ENCODE peak calls at places on chromosomes 12 and 14, in four cellular contexts. F is GM12878, W is HepG2, H is K562. T is an unnamed sample.

GRCh38 chr12:121005346-121005815 is 10.9 kb downstream of the C12orf43 start:
- DNase-seq in W (peak; percentile 59), F (no peak), H (peak; percentile 58), T (peak; percentile 84)

GRCh38 chr12:65546528-65546927 is 268.0 kb downstream of the MSRB3 start:
- DNase-seq in F (no peak), W (no peak), H (no peak), T (no peak)

GRCh38 chr12:88062464-88062863 is 33.3 kb upstream of the C12orf50 start:
- DNase-seq in W (no peak), F (peak; percentile 30), H (no peak), T (no peak)

GRCh38 chr12:124390442-124391116 is 95.7 kb downstream of the RFLNA start:
- DNase-seq in W (no peak), F (peak; percentile 23), H (no peak), T (no peak)

GRCh38 chr14:60862283-60862682 is 118.6 kb downstream of the TRMT5 start:
- DNase-seq in H (no peak), W (no peak), F (no peak), T (no peak)

GRCh38 chr14:93520053-93520607 is 89.4 kb downstream of the UNC79 start:
- DNase-seq in W (no peak), H (no peak), F (no peak), T (no peak)

GRCh38 chr14:96413526-96413925 is 21.6 kb downstream of the AK7 start:
- DNase-seq in F (no peak), W (no peak), H (no peak), T (no peak)

GRCh38 chr14:36662543-36663403 is 1.1 kb downstream of the PAX9 start:
- DNase-seq in H (peak; percentile 14), F (no peak), W (no peak), T (peak; percentile 49)

GRCh38 chr12:52440821-52441319 is 6.7 kb upstream of the KRT75 start:
- DNase-seq in F (no peak), W (no peak), H (no peak), T (no peak)

GRCh38 chr12:112680993-112681392 is 110.6 kb upstream of the RPH3A start:
- DNase-seq in H (no peak), F (no peak), W (no peak), T (no peak)

GRCh38 chr12:132803883-132804282 is 24.8 kb downstream of the GOLGA3 start:
- DNase-seq in F (no peak), W (no peak), H (no peak), T (no peak)

GRCh38 chr14:60622920-60623263 is 26.4 kb downstream of the SIX1 start:
- DNase-seq in F (no peak), W (no peak), H (no peak), T (no peak)

GRCh38 chr14:89720741-89721315 is 233.7 kb downstream of the EFCAB11 start:
- DNase-seq in F (peak; percentile 50), W (no peak), H (no peak), T (no peak)

GRCh38 chr12:14614704-14615121 is 47.0 kb upstream of the PLBD1 start:
- DNase-seq in W (no peak), F (peak; percentile 87), H (no peak), T (no peak)

GRCh38 chr12:87469295-87469694 is 559.9 kb downstream of the C12orf50 start:
- DNase-seq in W (no peak), H (no peak), F (no peak), T (no peak)

GRCh38 chr14:100546051-100546443 is 41.2 kb downstream of the BEGAIN start:
- DNase-seq in H (peak; percentile 89), W (no peak), F (no peak), T (no peak)

GRCh38 chr12:26845057-26845666 is 12.2 kb upstream of the ITPR2 start:
- DNase-seq in F (no peak), W (peak; percentile 51), H (no peak), T (peak; percentile 67)

GRCh38 chr14:64234877-64235651 is 59.1 kb downstream of the ESR2 start:
- DNase-seq in F (no peak), W (no peak), H (no peak), T (no peak)

GRCh38 chr14:70957710-70958109 is 50.5 kb downstream of the PCNX1 start:
- DNase-seq in W (no peak), F (no peak), H (no peak), T (no peak)

GRCh38 chr14:70954068-70954467 is 46.8 kb downstream of the PCNX1 start:
- DNase-seq in F (no peak), W (no peak), H (no peak), T (no peak)

GRCh38 chr14:70956511-70956910 is 49.3 kb downstream of the PCNX1 start:
- DNase-seq in W (no peak), H (no peak), F (no peak), T (no peak)

GRCh38 chr14:70952485-70952884 is 45.2 kb downstream of the PCNX1 start:
- DNase-seq in W (no peak), F (no peak), H (no peak), T (no peak)

DNA sequence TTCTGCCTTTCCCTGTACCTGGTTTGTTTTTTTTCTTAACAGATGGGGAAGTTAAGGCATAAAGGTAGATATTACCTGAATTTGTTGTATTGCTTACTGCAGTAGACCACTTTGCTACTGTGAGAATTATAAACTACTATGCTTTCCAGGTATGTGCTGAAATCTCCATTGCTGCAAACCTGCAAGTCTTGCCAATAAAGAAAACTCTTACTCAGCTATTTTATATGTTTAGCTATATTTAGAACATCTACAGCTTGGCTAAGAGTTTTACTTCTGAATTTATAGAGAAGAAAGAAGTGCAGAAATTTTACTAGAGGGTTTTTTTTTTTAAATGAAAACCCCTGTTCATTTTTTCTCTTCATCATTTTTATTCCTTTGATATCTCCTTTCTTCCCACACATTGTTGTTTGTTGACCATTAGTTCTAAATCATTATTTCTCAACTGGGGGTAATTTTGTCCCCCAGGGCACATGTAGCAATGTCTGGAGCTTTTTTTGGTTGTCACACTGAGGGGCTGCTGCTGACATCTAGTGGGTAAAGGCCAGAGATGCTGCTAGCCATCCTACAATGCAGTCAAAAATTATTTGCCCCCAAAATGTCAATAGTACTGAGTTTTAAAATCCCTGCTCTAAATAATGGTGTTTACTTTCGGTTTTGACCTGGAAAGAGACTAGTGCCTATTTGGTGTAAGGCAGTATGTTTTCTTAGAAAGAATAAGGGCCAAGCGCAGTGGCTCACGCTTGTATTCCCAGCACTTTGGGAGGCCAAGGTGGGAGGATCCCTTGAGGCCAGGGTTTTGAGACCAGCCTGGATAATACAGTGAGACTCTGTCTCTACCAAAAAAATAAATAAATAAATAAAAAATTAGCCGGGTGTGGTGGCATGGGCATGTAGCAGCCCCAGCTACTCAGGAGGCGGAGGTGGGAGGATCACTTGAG is 48.6 kb downstream of the PCNX1 start:
- DNase-seq in W (peak; percentile 29), H (no peak), F (no peak), T (no peak)
- TF ChIP-seq MAX in W (no peak), H (no peak), F (no peak), T (no peak)

DNA sequence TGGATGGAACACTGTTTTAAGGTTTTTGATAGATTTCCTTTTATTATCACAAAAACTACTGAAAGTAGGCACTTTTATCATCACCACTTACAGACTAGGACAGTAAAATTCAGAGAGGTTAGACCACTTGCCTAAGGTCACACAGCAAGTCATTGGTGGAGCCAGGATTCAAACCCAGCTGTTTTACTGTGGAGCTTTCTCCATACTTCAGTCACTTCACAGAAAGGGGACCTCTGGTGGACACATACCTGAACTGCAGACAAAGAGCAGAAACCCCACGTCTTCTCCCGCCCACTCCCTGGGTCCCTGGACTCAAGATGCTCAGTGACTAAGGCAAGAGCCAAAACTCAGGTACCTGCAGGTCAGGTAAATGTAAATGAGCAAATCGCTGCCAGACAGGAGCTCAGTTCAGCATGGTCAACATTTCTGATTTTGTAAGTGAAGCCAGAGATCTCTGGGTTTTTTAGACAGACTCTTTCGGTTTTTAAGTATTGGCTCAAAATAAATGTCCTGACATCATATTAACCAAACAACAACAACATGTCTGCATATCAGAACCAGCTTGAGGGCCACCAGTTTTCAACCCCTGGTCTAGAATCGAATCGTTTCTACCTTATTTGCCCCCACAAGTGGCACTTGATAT is 111.0 kb downstream of the KSR2 start:
- DNase-seq in F (peak; percentile 25), W (peak; percentile 35), H (peak; percentile 72), T (peak; percentile 83)
- TF ChIP-seq SP1 in F (no peak), W (no peak), H (no peak), T (no peak)

DNA sequence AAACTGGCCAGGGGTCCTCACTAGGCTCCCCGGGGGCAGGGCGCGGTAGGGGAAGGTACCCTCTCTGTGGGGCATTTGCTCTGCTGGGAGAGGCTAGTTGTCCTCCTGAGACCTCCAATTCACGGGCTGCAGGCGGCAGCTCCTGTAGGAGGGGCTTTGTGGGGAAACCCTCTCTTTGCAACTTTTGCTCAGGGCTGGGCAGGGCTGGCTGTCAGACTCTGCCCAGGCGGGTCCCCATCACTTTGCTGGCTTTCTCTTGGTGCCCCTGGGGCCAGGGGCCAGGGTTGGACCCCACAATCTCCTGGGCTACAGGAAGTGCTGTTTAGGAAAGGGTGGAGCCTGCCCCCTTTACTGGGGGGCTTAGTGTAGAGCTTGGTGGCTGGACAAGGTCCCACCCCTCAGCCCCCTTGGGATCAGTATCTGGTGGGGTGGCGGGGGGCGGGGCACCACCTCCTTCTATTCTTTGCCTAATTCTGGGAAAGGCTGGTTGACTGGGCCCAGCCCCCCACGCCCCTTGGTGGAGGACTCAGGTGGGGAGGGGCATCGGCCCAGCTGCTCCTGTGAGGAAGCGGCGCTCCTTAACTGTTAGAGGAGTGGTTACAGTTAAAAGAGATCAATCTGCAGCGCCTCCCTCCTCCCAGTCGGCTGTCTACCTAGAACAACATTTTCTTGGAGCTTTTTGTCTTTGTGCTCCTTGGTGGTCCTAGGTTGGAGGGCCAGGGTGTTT is 918.7 kb downstream of the AACS start:
- DNase-seq in H (no peak), F (no peak), W (no peak), T (no peak)
- TF ChIP-seq TCF7 in H (no peak), F (no peak), W (no peak), T (no peak)

GRCh38 chr12:6384499-6385436 is 806 bp downstream of the LTBR start:
- DNase-seq in F (no peak), W (no peak), H (peak; percentile 66), T (no peak)
- TF ChIP-seq MAX in F (no peak), W (peak; percentile 11), H (no peak), T (no peak)

GRCh38 chr12:96015672-96016071 is 19.5 kb upstream of the HAL start:
- DNase-seq in H (no peak), F (no peak), W (no peak), T (peak; percentile 50)
- TF ChIP-seq SP1 in H (no peak), F (no peak), W (no peak), T (no peak)